ENCODE peak calls at places on chromosomes 1 and 21, in nine cellular contexts. One of them, this sample, is unnamed.

GRCh38 chr21:32382108-32382601 is 10.7 kb downstream of the URB1 start:
- DNase-seq in activated T-cell treated with anti-CD3 and anti-CD28 coated beads, Interleukin-2, amount 50 U/mL, for 48 hours: no peak
- DNase-seq in endodermal cell: no peak
- DNase-seq in neuronal stem cell: no peak
- DNase-seq in T-helper 1 cell: no peak
- DNase-seq in GM03348: peak; percentile 58
- DNase-seq in HFFc6: peak; percentile 58
- DNase-seq in H54: no peak
- DNase-seq in HS-5: peak; percentile 55
- DNase-seq in this sample: peak; percentile 38

GRCh38 chr21:24895885-24896734 is 711.2 kb downstream of the MRPL39 start:
- DNase-seq in HFFc6: peak; percentile 32
- DNase-seq in GM03348: peak; percentile 2
- DNase-seq in neuronal stem cell: peak; percentile 29
- DNase-seq in HS-5: peak; percentile 13
- DNase-seq in H54: no peak
- DNase-seq in endodermal cell: peak; percentile 47
- DNase-seq in T-helper 1 cell: no peak
- DNase-seq in activated T-cell treated with anti-CD3 and anti-CD28 coated beads, Interleukin-2, amount 50 U/mL, for 48 hours: no peak
- DNase-seq in this sample: peak; percentile 7

GRCh38 chr1:28062806-28063205 is 25.6 kb downstream of the EYA3 start:
- DNase-seq in T-helper 1 cell: peak; percentile 15
- DNase-seq in endodermal cell: no peak
- DNase-seq in HS-5: no peak
- DNase-seq in H54: no peak
- DNase-seq in GM03348: no peak
- DNase-seq in HFFc6: no peak
- DNase-seq in activated T-cell treated with anti-CD3 and anti-CD28 coated beads, Interleukin-2, amount 50 U/mL, for 48 hours: no peak
- DNase-seq in neuronal stem cell: no peak
- DNase-seq in this sample: peak; percentile 27

GRCh38 chr1:69827732-69828131 is 260.0 kb downstream of the LRRC7 start:
- DNase-seq in T-helper 1 cell: no peak
- DNase-seq in endodermal cell: no peak
- DNase-seq in activated T-cell treated with anti-CD3 and anti-CD28 coated beads, Interleukin-2, amount 50 U/mL, for 48 hours: no peak
- DNase-seq in HFFc6: no peak
- DNase-seq in neuronal stem cell: no peak
- DNase-seq in GM03348: no peak
- DNase-seq in H54: no peak
- DNase-seq in HS-5: no peak
- DNase-seq in this sample: no peak

GRCh38 chr1:29243863-29244185 is 7.5 kb downstream of the PTPRU start:
- DNase-seq in H54: no peak
- DNase-seq in T-helper 1 cell: no peak
- DNase-seq in GM03348: no peak
- DNase-seq in HS-5: no peak
- DNase-seq in neuronal stem cell: no peak
- DNase-seq in HFFc6: peak; percentile 68
- DNase-seq in activated T-cell treated with anti-CD3 and anti-CD28 coated beads, Interleukin-2, amount 50 U/mL, for 48 hours: no peak
- DNase-seq in endodermal cell: no peak
- DNase-seq in this sample: peak; percentile 83

GRCh38 chr1:166166701-166167394 is at the start of gene FAM78B:
- DNase-seq in GM03348: peak; percentile 90
- DNase-seq in H54: peak; percentile 41
- DNase-seq in T-helper 1 cell: peak; percentile 74
- DNase-seq in HS-5: no peak
- DNase-seq in endodermal cell: peak; percentile 91
- DNase-seq in neuronal stem cell: peak; percentile 51
- DNase-seq in activated T-cell treated with anti-CD3 and anti-CD28 coated beads, Interleukin-2, amount 50 U/mL, for 48 hours: peak; percentile 79
- DNase-seq in HFFc6: no peak
- DNase-seq in this sample: peak; percentile 55

GRCh38 chr1:15141933-15142647 is 11.5 kb upstream of the TMEM51 start:
- DNase-seq in neuronal stem cell: no peak
- DNase-seq in HFFc6: no peak
- DNase-seq in activated T-cell treated with anti-CD3 and anti-CD28 coated beads, Interleukin-2, amount 50 U/mL, for 48 hours: no peak
- DNase-seq in GM03348: peak; percentile 30
- DNase-seq in endodermal cell: no peak
- DNase-seq in T-helper 1 cell: no peak
- DNase-seq in HS-5: peak; percentile 26
- DNase-seq in H54: peak; percentile 19
- DNase-seq in this sample: peak; percentile 53

GRCh38 chr1:111489604-111490003 is 13.8 kb downstream of the ADORA3 start:
- DNase-seq in HFFc6: no peak
- DNase-seq in activated T-cell treated with anti-CD3 and anti-CD28 coated beads, Interleukin-2, amount 50 U/mL, for 48 hours: no peak
- DNase-seq in H54: no peak
- DNase-seq in GM03348: no peak
- DNase-seq in HS-5: no peak
- DNase-seq in T-helper 1 cell: no peak
- DNase-seq in endodermal cell: no peak
- DNase-seq in neuronal stem cell: no peak
- DNase-seq in this sample: peak; percentile 54

GRCh38 chr1:248906741-248907661 is 966 bp downstream of the PGBD2 start:
- DNase-seq in GM03348: no peak
- DNase-seq in HFFc6: no peak
- DNase-seq in endodermal cell: peak; percentile 54
- DNase-seq in H54: no peak
- DNase-seq in T-helper 1 cell: no peak
- DNase-seq in HS-5: no peak
- DNase-seq in activated T-cell treated with anti-CD3 and anti-CD28 coated beads, Interleukin-2, amount 50 U/mL, for 48 hours: no peak
- DNase-seq in neuronal stem cell: peak; percentile 88
- DNase-seq in this sample: no peak

GRCh38 chr21:41427556-41427955 is 1.5 kb downstream of the MX1 start:
- DNase-seq in HFFc6: no peak
- DNase-seq in H54: no peak
- DNase-seq in endodermal cell: no peak
- DNase-seq in HS-5: no peak
- DNase-seq in GM03348: no peak
- DNase-seq in activated T-cell treated with anti-CD3 and anti-CD28 coated beads, Interleukin-2, amount 50 U/mL, for 48 hours: no peak
- DNase-seq in neuronal stem cell: no peak
- DNase-seq in T-helper 1 cell: no peak
- DNase-seq in this sample: no peak

GRCh38 chr1:46288485-46289133 is 14.8 kb downstream of the LRRC41 start:
- DNase-seq in neuronal stem cell: no peak
- DNase-seq in GM03348: peak; percentile 58
- DNase-seq in HS-5: peak; percentile 60
- DNase-seq in activated T-cell treated with anti-CD3 and anti-CD28 coated beads, Interleukin-2, amount 50 U/mL, for 48 hours: no peak
- DNase-seq in HFFc6: peak; percentile 80
- DNase-seq in T-helper 1 cell: no peak
- DNase-seq in H54: no peak
- DNase-seq in endodermal cell: no peak
- DNase-seq in this sample: peak; percentile 28